ENCODE peak calls at places on chromosomes 16 and 17, in nine cellular contexts. V is tibial nerve; W is NCI-H1092 treated with DMSO at 0.1 percent for 48 hours; E is neural crest cell; I is stimulated activated CD8-positive, alpha-beta memory T cell treated with anti-CD3 and anti-CD28 coated beads, Interleukin-12 subunit alpha, Interleukin-12 subunit beta, amount 100 ng/mL, for 1 hour; Z is left ventricle myocardium inferior; G is naive thymus-derived CD8-positive, alpha-beta T cell; A is activated gamma-delta T cell treated with Interleukin-2 at 50 U/mL for 16 hours; C is BE2C. Y is an unnamed sample.

GRCh38 chr17:30780343-30780742 is 44.1 kb downstream of the CRLF3 start:
- DNase-seq in V (no peak), W (no peak), E (no peak), I (no peak), Z (no peak), G (no peak), A (no peak), C (no peak), Y (no peak)

GRCh38 chr17:75224983-75225382 is 19.5 kb downstream of the NUP85 start:
- DNase-seq in V (no peak), W (no peak), E (no peak), I (no peak), Z (no peak), G (no peak), A (no peak), C (no peak), Y (no peak)

GRCh38 chr16:73015612-73016487 is 32.1 kb downstream of the ZFHX3 start:
- DNase-seq in V (no peak), W (no peak), E (no peak), I (no peak), Z (no peak), G (no peak), A (no peak), C (no peak), Y (peak; percentile 94)

GRCh38 chr17:40168262-40168832 is 8.9 kb upstream of the RAPGEFL1 start:
- DNase-seq in V (no peak), W (peak; percentile 39), E (no peak), I (no peak), Z (no peak), G (peak; percentile 39), A (peak; percentile 21), C (no peak), Y (peak; percentile 88)

GRCh38 chr16:75486014-75486404 is 9.2 kb downstream of the CHST6 start:
- DNase-seq in V (no peak), W (no peak), E (no peak), I (no peak), Z (no peak), G (no peak), A (no peak), C (no peak), Y (peak; percentile 24)

GRCh38 chr17:76532072-76532651 is 5.3 kb downstream of the CYGB start:
- DNase-seq in V (no peak), W (no peak), E (no peak), I (no peak), Z (no peak), G (no peak), A (no peak), C (peak; percentile 5), Y (no peak)

GRCh38 chr17:82086941-82087906 is 10.8 kb downstream of the FASN start:
- DNase-seq in V (no peak), W (no peak), E (no peak), I (no peak), Z (peak; percentile 12), G (no peak), A (no peak), C (peak; percentile 13), Y (no peak)

GRCh38 chr17:9240659-9241370 is 219.5 kb downstream of the NTN1 start:
- DNase-seq in V (peak; percentile 70), W (no peak), E (peak; percentile 56), I (no peak), Z (peak; percentile 80), G (no peak), A (no peak), C (no peak), Y (no peak)

GRCh38 chr16:27401768-27402568 is at the start of gene IL21R:
- DNase-seq in V (no peak), W (no peak), E (no peak), I (peak; percentile 75), Z (peak; percentile 73), G (peak; percentile 83), A (peak; percentile 92), C (no peak), Y (peak; percentile 25)

GRCh38 chr17:17495448-17496188 is 577 bp downstream of the RASD1 start:
- DNase-seq in V (no peak), W (peak; percentile 54), E (peak; percentile 22), I (no peak), Z (no peak), G (no peak), A (peak; percentile 14), C (no peak), Y (no peak)

GRCh38 chr16:74726736-74727135 is 26.1 kb upstream of the MLKL start:
- DNase-seq in V (no peak), W (no peak), E (peak; percentile 48), I (no peak), Z (no peak), G (no peak), A (no peak), C (no peak), Y (no peak)

GRCh38 chr17:83101805-83102480 is 22.5 kb downstream of the METRNL start:
- DNase-seq in V (no peak), W (no peak), E (no peak), I (no peak), Z (no peak), G (no peak), A (no peak), C (no peak), Y (peak; percentile 92)

GRCh38 chr17:7558544-7559306 is at the start of gene TNFSF13:
- DNase-seq in V (no peak), W (no peak), E (no peak), I (no peak), Z (peak; percentile 62), G (no peak), A (no peak), C (no peak), Y (no peak)

GRCh38 chr16:83015871-83016270 is 389.1 kb downstream of the CDH13 start:
- DNase-seq in V (no peak), W (peak; percentile 15), E (no peak), I (no peak), Z (no peak), G (no peak), A (no peak), C (no peak), Y (no peak)

GRCh38 chr17:72004011-72004427 is 116.8 kb upstream of the SOX9 start:
- DNase-seq in V (no peak), W (no peak), E (no peak), I (no peak), Z (no peak), G (no peak), A (no peak), C (no peak), Y (no peak)

GRCh38 chr17:75685508-75685907 is 18.4 kb downstream of the SAP30BP start:
- DNase-seq in V (no peak), W (no peak), E (no peak), I (no peak), Z (no peak), G (no peak), A (no peak), C (no peak), Y (no peak)

GRCh38 chr17:72502111-72502939 is 381.5 kb downstream of the SOX9 start:
- DNase-seq in V (no peak), W (no peak), E (no peak), I (no peak), Z (no peak), G (no peak), A (no peak), C (no peak), Y (no peak)

GRCh38 chr17:73910216-73910615 is 266.0 kb upstream of the SDK2 start:
- DNase-seq in V (no peak), W (no peak), E (no peak), I (no peak), Z (no peak), G (no peak), A (no peak), C (no peak), Y (no peak)

GRCh38 chr17:82384730-82385429 is 13.3 kb downstream of the UTS2R start:
- DNase-seq in V (peak; percentile 48), W (peak; percentile 41), E (no peak), I (no peak), Z (peak; percentile 79), G (no peak), A (no peak), C (no peak), Y (peak; percentile 95)

GRCh38 chr16:15509593-15510520 is 75.5 kb downstream of the BMERB1 start:
- DNase-seq in V (no peak), W (no peak), E (no peak), I (no peak), Z (no peak), G (no peak), A (no peak), C (no peak), Y (no peak)

GRCh38 chr16:86828202-86828601 is 249.9 kb downstream of the FOXL1 start:
- DNase-seq in V (no peak), W (no peak), E (no peak), I (no peak), Z (no peak), G (no peak), A (no peak), C (no peak), Y (no peak)

GRCh38 chr17:82932146-82933005 is 92.6 kb upstream of the ZNF750 start:
- DNase-seq in V (no peak), W (no peak), E (no peak), I (no peak), Z (peak; percentile 7), G (no peak), A (no peak), C (no peak), Y (no peak)

GRCh38 chr17:34081269-34081668 is 173.8 kb upstream of the CCL2 start:
- DNase-seq in V (no peak), W (no peak), E (no peak), I (no peak), Z (no peak), G (no peak), A (no peak), C (no peak), Y (no peak)

GRCh38 chr16:47578573-47578972 is 117.4 kb downstream of the PHKB start:
- DNase-seq in V (no peak), W (no peak), E (no peak), I (no peak), Z (no peak), G (no peak), A (no peak), C (no peak), Y (no peak)

GRCh38 chr17:44940321-44940720 is 7.3 kb downstream of the KIF18B start:
- DNase-seq in V (no peak), W (no peak), E (no peak), I (no peak), Z (no peak), G (no peak), A (no peak), C (no peak), Y (peak; percentile 53)

GRCh38 chr16:65071371-65072311 is 50.2 kb downstream of the CDH11 start:
- DNase-seq in V (peak; percentile 32), W (peak; percentile 36), E (no peak), I (no peak), Z (peak; percentile 41), G (no peak), A (no peak), C (no peak), Y (peak; percentile 1)

GRCh38 chr16:74738134-74738541 is 36.5 kb downstream of the FA2H start:
- DNase-seq in V (no peak), W (no peak), E (no peak), I (no peak), Z (no peak), G (no peak), A (no peak), C (no peak), Y (no peak)

GRCh38 chr17:2157081-2157480 is 102.2 kb downstream of the HIC1 start:
- DNase-seq in V (no peak), W (no peak), E (no peak), I (no peak), Z (no peak), G (no peak), A (no peak), C (no peak), Y (no peak)

GRCh38 chr17:9271989-9272388 is 250.7 kb downstream of the NTN1 start:
- DNase-seq in V (no peak), W (no peak), E (peak; percentile 24), I (no peak), Z (no peak), G (no peak), A (no peak), C (no peak), Y (no peak)

GRCh38 chr17:58308173-58308984 is 20.2 kb downstream of the TSPOAP1 start:
- DNase-seq in V (no peak), W (peak; percentile 9), E (no peak), I (no peak), Z (no peak), G (peak; percentile 16), A (peak; percentile 3), C (peak; percentile 62), Y (no peak)

GRCh38 chr17:70829876-70830275 is 660.5 kb downstream of the KCNJ2 start:
- DNase-seq in V (no peak), W (no peak), E (no peak), I (no peak), Z (no peak), G (no peak), A (no peak), C (no peak), Y (no peak)